ENCODE peak calls at places on chromosomes 2 and 18, in nine cellular contexts. Q, J, U, E, Z, B, W, T and O are unnamed samples.

GRCh38 chr2:152012697-152013096 is 86.1 kb downstream of the CACNB4 start:
- DNase-seq in Q (no peak), J (no peak), U (no peak), E (no peak), Z (no peak), B (no peak), W (no peak), T (no peak), O (no peak)

GRCh38 chr18:56532176-56532840 is 106.1 kb downstream of the TXNL1 start:
- DNase-seq in Q (no peak), J (no peak), U (no peak), E (no peak), Z (peak; percentile 30), B (no peak), W (no peak), T (no peak), O (no peak)

GRCh38 chr2:239939736-239940483 is 85.2 kb downstream of the NDUFA10 start:
- DNase-seq in Q (no peak), J (no peak), U (no peak), E (no peak), Z (no peak), B (no peak), W (no peak), T (no peak), O (no peak)

GRCh38 chr2:94759211-94759610 is 112.0 kb upstream of the TEKT4 start:
- DNase-seq in Q (no peak), J (no peak), U (no peak), E (no peak), Z (no peak), B (no peak), W (no peak), T (no peak), O (no peak)

GRCh38 chr18:74857901-74858300 is 260.2 kb downstream of the ZNF407 start:
- DNase-seq in Q (no peak), J (no peak), U (no peak), E (no peak), Z (no peak), B (no peak), W (no peak), T (no peak), O (no peak)

GRCh38 chr2:31429040-31429439 is 14.5 kb upstream of the XDH start:
- DNase-seq in Q (no peak), J (no peak), U (no peak), E (no peak), Z (no peak), B (no peak), W (no peak), T (no peak), O (no peak)

GRCh38 chr2:83990601-83991000 is 468.5 kb downstream of the SUCLG1 start:
- DNase-seq in Q (no peak), J (no peak), U (no peak), E (no peak), Z (no peak), B (no peak), W (peak; percentile 72), T (no peak), O (no peak)

GRCh38 chr2:56589820-56590219 is 406.0 kb downstream of the CCDC85A start:
- DNase-seq in Q (no peak), J (no peak), U (no peak), E (no peak), Z (no peak), B (peak; percentile 2), W (no peak), T (no peak), O (no peak)

GRCh38 chr2:151338115-151338514 is 19.3 kb upstream of the TNFAIP6 start:
- DNase-seq in Q (no peak), J (no peak), U (no peak), E (no peak), Z (no peak), B (no peak), W (no peak), T (no peak), O (no peak)

GRCh38 chr2:12651661-12652060 is 65.1 kb upstream of the TRIB2 start:
- DNase-seq in Q (no peak), J (no peak), U (no peak), E (no peak), Z (no peak), B (no peak), W (no peak), T (no peak), O (no peak)

GRCh38 chr2:85248741-85249524 is 78.9 kb downstream of the TGOLN2 start:
- DNase-seq in Q (no peak), J (peak; percentile 59), U (peak; percentile 92), E (no peak), Z (peak; percentile 97), B (no peak), W (no peak), T (no peak), O (peak; percentile 68)

GRCh38 chr2:42788-43187 is 3.5 kb downstream of the FAM110C start:
- DNase-seq in Q (no peak), J (no peak), U (no peak), E (no peak), Z (no peak), B (no peak), W (no peak), T (no peak), O (peak; percentile 49)

GRCh38 chr2:239223330-239224248 is 177.2 kb downstream of the HDAC4 start:
- DNase-seq in Q (no peak), J (peak; percentile 29), U (peak; percentile 45), E (no peak), Z (peak; percentile 97), B (peak; percentile 86), W (no peak), T (no peak), O (peak; percentile 69)

GRCh38 chr2:227186751-227187150 is 22.3 kb downstream of the COL4A3 start:
- DNase-seq in Q (no peak), J (no peak), U (no peak), E (no peak), Z (peak; percentile 49), B (no peak), W (no peak), T (no peak), O (no peak)

GRCh38 chr2:165933211-165933610 is 20.4 kb downstream of the TTC21B start:
- DNase-seq in Q (no peak), J (no peak), U (no peak), E (no peak), Z (no peak), B (no peak), W (no peak), T (no peak), O (no peak)

GRCh38 chr2:7225848-7226247 is 308.6 kb downstream of the RNF144A start:
- DNase-seq in Q (no peak), J (no peak), U (no peak), E (no peak), Z (no peak), B (no peak), W (peak; percentile 57), T (no peak), O (no peak)

GRCh38 chr2:172919732-172920131 is 155.9 kb upstream of the MAP3K20 start:
- DNase-seq in Q (no peak), J (no peak), U (no peak), E (no peak), Z (no peak), B (no peak), W (no peak), T (no peak), O (no peak)

GRCh38 chr2:192515937-192516336 is 321.2 kb upstream of the TMEFF2 start:
- DNase-seq in Q (no peak), J (no peak), U (no peak), E (no peak), Z (no peak), B (no peak), W (no peak), T (no peak), O (no peak)

GRCh38 chr2:241844831-241845578 is 13.7 kb downstream of the PDCD1 start:
- DNase-seq in Q (no peak), J (no peak), U (no peak), E (no peak), Z (no peak), B (no peak), W (no peak), T (no peak), O (no peak)

GRCh38 chr2:144834954-144835633 is 315.2 kb upstream of the ZEB2 start:
- DNase-seq in Q (no peak), J (no peak), U (peak; percentile 91), E (no peak), Z (peak; percentile 59), B (no peak), W (no peak), T (no peak), O (no peak)

GRCh38 chr2:25215948-25216679 is 47.7 kb upstream of the POMC start:
- DNase-seq in Q (no peak), J (peak; percentile 39), U (no peak), E (peak; percentile 80), Z (peak; percentile 51), B (peak; percentile 54), W (no peak), T (peak; percentile 61), O (peak; percentile 85)

GRCh38 chr2:8848328-8849100 is 11.1 kb upstream of the KIDINS220 start:
- DNase-seq in Q (no peak), J (no peak), U (no peak), E (no peak), Z (no peak), B (no peak), W (no peak), T (no peak), O (no peak)